ENCODE peak calls at places on chromosomes 13 and 19, in eight cellular contexts. One of them, this sample, is unnamed. For H3K4me1, the result is how much of the 10 kb centered on the place peaks cover.

GRCh38 chr13:100129605-100130004 is 40.7 kb downstream of the PCCA start:
- DNase-seq in PC-3: no peak
- DNase-seq in cardiac muscle cell: no peak
- DNase-seq in Peyer's patch: no peak
- DNase-seq in IMR-90: no peak
- DNase-seq in tibial nerve: no peak
- DNase-seq in fibroblast of lung: no peak
- DNase-seq in adrenal gland: no peak
- DNase-seq in this sample: no peak

GRCh38 chr19:23762884-23763711 is 4.4 kb upstream of the ZNF681 start:
- DNase-seq in IMR-90: peak
- DNase-seq in cardiac muscle cell: peak
- DNase-seq in fibroblast of lung: peak
- DNase-seq in PC-3: peak
- DNase-seq in Peyer's patch: peak
- DNase-seq in tibial nerve: peak
- DNase-seq in adrenal gland: peak
- DNase-seq in this sample: peak

GRCh38 chr13:86729206-86729605 is 930.0 kb upstream of the SLITRK6 start:
- DNase-seq in PC-3: no peak
- DNase-seq in Peyer's patch: no peak
- DNase-seq in fibroblast of lung: peak
- DNase-seq in adrenal gland: no peak
- DNase-seq in tibial nerve: no peak
- DNase-seq in IMR-90: no peak
- DNase-seq in cardiac muscle cell: no peak
- DNase-seq in this sample: no peak

GRCh38 chr19:14494451-14494850 is 1.5 kb downstream of the GIPC1 start:
- DNase-seq in adrenal gland: no peak
- DNase-seq in tibial nerve: no peak
- DNase-seq in cardiac muscle cell: no peak
- DNase-seq in fibroblast of lung: no peak
- DNase-seq in IMR-90: no peak
- DNase-seq in PC-3: no peak
- DNase-seq in Peyer's patch: no peak
- DNase-seq in this sample: no peak

GRCh38 chr13:31119966-31120733 is 41.6 kb downstream of the HSPH1 start:
- DNase-seq in Peyer's patch: no peak
- DNase-seq in tibial nerve: no peak
- DNase-seq in PC-3: no peak
- DNase-seq in cardiac muscle cell: peak
- DNase-seq in IMR-90: peak
- DNase-seq in fibroblast of lung: peak
- DNase-seq in adrenal gland: no peak
- DNase-seq in this sample: no peak

GRCh38 chr19:6048808-6049405 is 61.4 kb downstream of the RFX2 start:
- DNase-seq in fibroblast of lung: peak
- DNase-seq in Peyer's patch: peak
- DNase-seq in PC-3: peak
- DNase-seq in IMR-90: peak
- DNase-seq in tibial nerve: peak
- DNase-seq in adrenal gland: peak
- DNase-seq in cardiac muscle cell: peak
- DNase-seq in this sample: peak

GRCh38 chr13:73069206-73069815 is 10.5 kb downstream of the KLF5 start:
- DNase-seq in adrenal gland: no peak
- DNase-seq in Peyer's patch: no peak
- DNase-seq in PC-3: peak
- DNase-seq in IMR-90: peak
- DNase-seq in cardiac muscle cell: no peak
- DNase-seq in fibroblast of lung: no peak
- DNase-seq in tibial nerve: no peak
- DNase-seq in this sample: no peak

GRCh38 chr13:105519766-105520165 is 1015.7 kb downstream of the EFNB2 start:
- DNase-seq in Peyer's patch: no peak
- DNase-seq in tibial nerve: no peak
- DNase-seq in adrenal gland: no peak
- DNase-seq in PC-3: no peak
- DNase-seq in IMR-90: no peak
- DNase-seq in fibroblast of lung: no peak
- DNase-seq in cardiac muscle cell: no peak
- DNase-seq in this sample: no peak

GRCh38 chr19:5103061-5103701 is 134.3 kb downstream of the KDM4B start:
- DNase-seq in adrenal gland: peak
- DNase-seq in Peyer's patch: no peak
- DNase-seq in PC-3: no peak
- DNase-seq in fibroblast of lung: peak
- DNase-seq in tibial nerve: peak
- DNase-seq in cardiac muscle cell: peak
- DNase-seq in IMR-90: peak
- DNase-seq in this sample: no peak

GRCh38 chr19:50318438-50318837 is 10.7 kb downstream of the KCNC3 start:
- DNase-seq in Peyer's patch: no peak
- DNase-seq in fibroblast of lung: no peak
- DNase-seq in tibial nerve: no peak
- DNase-seq in IMR-90: no peak
- DNase-seq in cardiac muscle cell: no peak
- DNase-seq in adrenal gland: no peak
- DNase-seq in PC-3: no peak
- DNase-seq in this sample: no peak

GRCh38 chr19:31269425-31270127 is 79.7 kb downstream of the TSHZ3 start:
- DNase-seq in Peyer's patch: no peak
- DNase-seq in fibroblast of lung: peak
- DNase-seq in adrenal gland: peak
- DNase-seq in cardiac muscle cell: no peak
- DNase-seq in tibial nerve: no peak
- DNase-seq in IMR-90: peak
- DNase-seq in PC-3: no peak
- DNase-seq in this sample: no peak

GRCh38 chr19:50325310-50326100 is 3.7 kb downstream of the KCNC3 start:
- DNase-seq in cardiac muscle cell: peak
- DNase-seq in adrenal gland: peak
- DNase-seq in PC-3: peak
- DNase-seq in fibroblast of lung: peak
- DNase-seq in tibial nerve: no peak
- DNase-seq in IMR-90: peak
- DNase-seq in Peyer's patch: peak
- DNase-seq in this sample: peak

GRCh38 chr19:54021932-54022331 is 30.5 kb downstream of the CACNG6 start:
- DNase-seq in adrenal gland: no peak
- DNase-seq in fibroblast of lung: no peak
- DNase-seq in tibial nerve: no peak
- DNase-seq in PC-3: no peak
- DNase-seq in IMR-90: no peak
- DNase-seq in Peyer's patch: no peak
- DNase-seq in cardiac muscle cell: no peak
- DNase-seq in this sample: no peak
- H3K4me1 ChIP-seq in adrenal gland: under half
- H3K4me1 ChIP-seq in fibroblast of lung: under half
- H3K4me1 ChIP-seq in tibial nerve: under half
- H3K4me1 ChIP-seq in PC-3: under half
- H3K4me1 ChIP-seq in IMR-90: under half
- H3K4me1 ChIP-seq in Peyer's patch: under half
- H3K4me1 ChIP-seq in cardiac muscle cell: under half
- H3K4me1 ChIP-seq in this sample: under half

DNA sequence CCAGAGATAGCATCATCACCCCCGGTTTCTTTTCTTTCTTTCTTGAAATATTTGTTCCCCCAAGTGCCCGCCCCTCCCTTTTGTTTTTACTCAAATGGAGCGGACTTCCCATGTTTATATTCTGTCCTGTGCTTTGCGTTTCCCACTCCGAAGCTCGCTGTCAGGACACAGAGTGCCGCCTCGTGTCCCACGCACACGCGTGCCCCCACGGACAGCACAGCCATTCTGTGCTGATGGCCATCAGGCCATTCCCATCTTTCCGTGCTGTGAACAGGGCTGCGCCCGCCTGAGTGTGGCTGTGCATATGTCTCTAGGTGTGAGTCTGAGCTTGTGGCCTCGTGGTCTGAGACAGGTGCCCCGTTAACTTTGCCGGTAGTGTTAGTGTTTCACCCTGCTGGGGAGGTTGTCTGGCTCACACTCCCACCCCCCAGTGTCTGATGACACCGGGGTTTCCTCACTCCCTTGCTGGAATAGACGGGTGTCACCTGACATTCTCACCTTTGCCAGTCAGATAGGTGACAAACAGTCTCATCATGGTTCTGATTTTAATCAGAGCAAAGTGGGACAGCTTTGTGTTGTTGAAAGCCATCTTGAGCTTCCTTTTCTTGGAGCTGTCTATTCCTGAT is 6.9 kb downstream of the PAK4 start:
- DNase-seq in IMR-90: no peak
- DNase-seq in Peyer's patch: no peak
- DNase-seq in PC-3: no peak
- DNase-seq in fibroblast of lung: no peak
- DNase-seq in tibial nerve: no peak
- DNase-seq in cardiac muscle cell: no peak
- DNase-seq in adrenal gland: no peak
- DNase-seq in this sample: no peak
- H3K4me1 ChIP-seq in IMR-90: under half
- H3K4me1 ChIP-seq in Peyer's patch: under half
- H3K4me1 ChIP-seq in PC-3: under half
- H3K4me1 ChIP-seq in fibroblast of lung: under half
- H3K4me1 ChIP-seq in tibial nerve: half or more
- H3K4me1 ChIP-seq in cardiac muscle cell: under half
- H3K4me1 ChIP-seq in adrenal gland: half or more
- H3K4me1 ChIP-seq in this sample: under half

GRCh38 chr19:45076851-45077730 is 813 bp upstream of the ZNF296 start:
- DNase-seq in adrenal gland: no peak
- DNase-seq in fibroblast of lung: no peak
- DNase-seq in IMR-90: no peak
- DNase-seq in cardiac muscle cell: no peak
- DNase-seq in Peyer's patch: no peak
- DNase-seq in tibial nerve: no peak
- DNase-seq in PC-3: no peak
- DNase-seq in this sample: peak

GRCh38 chr19:45074744-45075143 is 1.5 kb downstream of the ZNF296 start:
- DNase-seq in Peyer's patch: no peak
- DNase-seq in IMR-90: no peak
- DNase-seq in adrenal gland: no peak
- DNase-seq in fibroblast of lung: no peak
- DNase-seq in cardiac muscle cell: no peak
- DNase-seq in PC-3: no peak
- DNase-seq in tibial nerve: no peak
- DNase-seq in this sample: no peak

GRCh38 chr19:45076029-45076850 is at the start of gene ZNF296:
- DNase-seq in tibial nerve: peak
- DNase-seq in fibroblast of lung: peak
- DNase-seq in IMR-90: no peak
- DNase-seq in Peyer's patch: peak
- DNase-seq in PC-3: peak
- DNase-seq in adrenal gland: peak
- DNase-seq in cardiac muscle cell: peak
- DNase-seq in this sample: peak

GRCh38 chr19:45078390-45079062 is 534 bp upstream of the GEMIN7 start:
- DNase-seq in tibial nerve: no peak
- DNase-seq in Peyer's patch: no peak
- DNase-seq in PC-3: no peak
- DNase-seq in adrenal gland: no peak
- DNase-seq in cardiac muscle cell: no peak
- DNase-seq in fibroblast of lung: no peak
- DNase-seq in IMR-90: no peak
- DNase-seq in this sample: no peak

DNA sequence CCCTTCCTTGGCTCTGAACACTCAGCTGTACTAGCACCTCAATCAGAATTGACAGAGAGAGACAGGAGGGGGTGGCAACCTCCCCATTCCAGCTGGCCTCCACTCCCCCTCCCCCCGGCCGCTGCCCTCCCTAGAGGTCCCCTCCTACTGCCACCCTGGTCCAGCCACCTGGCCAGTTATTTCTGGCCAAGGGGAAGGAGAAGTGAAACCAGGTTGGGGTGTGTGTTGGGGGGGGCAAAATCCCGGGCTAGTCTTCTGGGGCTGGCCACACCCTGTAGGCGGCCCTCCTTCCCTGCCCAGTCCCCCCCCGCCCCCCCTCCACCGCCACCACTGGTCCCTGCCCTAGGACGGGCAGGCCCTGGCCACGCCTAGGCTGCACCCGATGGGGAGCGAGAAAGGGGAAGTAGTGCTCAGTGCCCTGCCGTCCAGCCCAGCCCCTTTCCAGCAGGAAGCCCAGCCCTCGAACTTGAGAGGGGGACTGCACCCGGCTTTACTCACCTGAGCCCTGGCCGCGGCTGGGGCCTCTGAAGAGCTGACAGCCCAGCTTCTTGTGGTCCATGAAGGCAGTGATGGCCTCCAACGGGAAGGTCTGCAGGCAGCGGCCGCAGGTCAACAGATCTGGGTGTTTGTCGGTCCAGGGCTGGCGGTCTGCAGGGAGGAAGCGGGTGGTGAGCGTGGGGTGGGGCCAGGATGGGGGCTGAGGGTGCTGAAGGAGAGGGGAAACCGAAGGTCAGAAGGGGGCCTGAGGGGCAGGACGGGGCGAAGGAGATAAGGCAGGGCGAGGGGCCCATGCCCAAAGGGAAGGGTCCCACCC is 856 bp downstream of the ZNF296 start:
- DNase-seq in PC-3: peak
- DNase-seq in IMR-90: no peak
- DNase-seq in cardiac muscle cell: peak
- DNase-seq in fibroblast of lung: peak
- DNase-seq in adrenal gland: peak
- DNase-seq in Peyer's patch: peak
- DNase-seq in tibial nerve: no peak
- DNase-seq in this sample: peak
- H3K4me1 ChIP-seq in PC-3: under half
- H3K4me1 ChIP-seq in IMR-90: under half
- H3K4me1 ChIP-seq in cardiac muscle cell: under half
- H3K4me1 ChIP-seq in fibroblast of lung: under half
- H3K4me1 ChIP-seq in adrenal gland: under half
- H3K4me1 ChIP-seq in Peyer's patch: under half
- H3K4me1 ChIP-seq in tibial nerve: under half
- H3K4me1 ChIP-seq in this sample: under half

GRCh38 chr19:3606174-3606689 is 443 bp downstream of the TBXA2R start:
- DNase-seq in PC-3: peak
- DNase-seq in IMR-90: no peak
- DNase-seq in cardiac muscle cell: no peak
- DNase-seq in tibial nerve: no peak
- DNase-seq in adrenal gland: peak
- DNase-seq in Peyer's patch: peak
- DNase-seq in fibroblast of lung: no peak
- DNase-seq in this sample: peak

GRCh38 chr19:3608750-3609322 is 2.2 kb upstream of the TBXA2R start:
- DNase-seq in IMR-90: no peak
- DNase-seq in cardiac muscle cell: peak
- DNase-seq in tibial nerve: no peak
- DNase-seq in Peyer's patch: no peak
- DNase-seq in PC-3: no peak
- DNase-seq in fibroblast of lung: no peak
- DNase-seq in adrenal gland: peak
- DNase-seq in this sample: no peak

GRCh38 chr19:3608079-3608641 is 1.5 kb upstream of the TBXA2R start:
- DNase-seq in adrenal gland: no peak
- DNase-seq in fibroblast of lung: no peak
- DNase-seq in tibial nerve: no peak
- DNase-seq in IMR-90: no peak
- DNase-seq in cardiac muscle cell: no peak
- DNase-seq in Peyer's patch: no peak
- DNase-seq in PC-3: no peak
- DNase-seq in this sample: no peak

GRCh38 chr19:3606690-3607289 is at the start of gene TBXA2R:
- DNase-seq in cardiac muscle cell: peak
- DNase-seq in fibroblast of lung: peak
- DNase-seq in adrenal gland: peak
- DNase-seq in IMR-90: peak
- DNase-seq in PC-3: peak
- DNase-seq in Peyer's patch: peak
- DNase-seq in tibial nerve: peak
- DNase-seq in this sample: peak

GRCh38 chr19:3607398-3608078 is 863 bp upstream of the TBXA2R start:
- DNase-seq in IMR-90: no peak
- DNase-seq in PC-3: peak
- DNase-seq in cardiac muscle cell: peak
- DNase-seq in adrenal gland: peak
- DNase-seq in tibial nerve: no peak
- DNase-seq in fibroblast of lung: no peak
- DNase-seq in Peyer's patch: no peak
- DNase-seq in this sample: peak
- H3K4me1 ChIP-seq in IMR-90: under half
- H3K4me1 ChIP-seq in PC-3: under half
- H3K4me1 ChIP-seq in cardiac muscle cell: under half
- H3K4me1 ChIP-seq in adrenal gland: half or more
- H3K4me1 ChIP-seq in tibial nerve: under half
- H3K4me1 ChIP-seq in fibroblast of lung: under half
- H3K4me1 ChIP-seq in Peyer's patch: under half
- H3K4me1 ChIP-seq in this sample: under half

This sample was measured in colonic mucosa.